ENCODE peak calls at places on chromosomes 1 and 21, in six cellular contexts. One of them, this sample, is unnamed.

GRCh38 chr1:170518965-170519364 is 13.0 kb upstream of the GORAB start:
- DNase-seq in fibroblast of mammary gland: no peak
- DNase-seq in GM23338: no peak
- DNase-seq in fibroblast of the aortic adventitia: no peak
- DNase-seq in keratinocyte: no peak
- DNase-seq in mammary epithelial cell: peak
- DNase-seq in this sample: peak

GRCh38 chr1:30654188-30654587 is 69.2 kb downstream of the MATN1 start:
- DNase-seq in fibroblast of mammary gland: no peak
- DNase-seq in keratinocyte: no peak
- DNase-seq in GM23338: no peak
- DNase-seq in fibroblast of the aortic adventitia: no peak
- DNase-seq in mammary epithelial cell: peak
- DNase-seq in this sample: no peak

GRCh38 chr21:46000731-46001641 is 19.4 kb downstream of the COL6A1 start:
- DNase-seq in keratinocyte: no peak
- DNase-seq in GM23338: no peak
- DNase-seq in mammary epithelial cell: no peak
- DNase-seq in fibroblast of mammary gland: peak
- DNase-seq in fibroblast of the aortic adventitia: no peak
- DNase-seq in this sample: no peak

GRCh38 chr1:176897350-176898236 is 266.9 kb downstream of the ASTN1 start:
- DNase-seq in mammary epithelial cell: peak
- DNase-seq in fibroblast of mammary gland: peak
- DNase-seq in GM23338: peak
- DNase-seq in fibroblast of the aortic adventitia: peak
- DNase-seq in keratinocyte: peak
- DNase-seq in this sample: peak

GRCh38 chr21:39502631-39503030 is 50.9 kb downstream of the SH3BGR start:
- DNase-seq in mammary epithelial cell: no peak
- DNase-seq in keratinocyte: no peak
- DNase-seq in GM23338: no peak
- DNase-seq in fibroblast of mammary gland: no peak
- DNase-seq in fibroblast of the aortic adventitia: no peak
- DNase-seq in this sample: no peak

GRCh38 chr1:50724626-50725286 is 235.3 kb downstream of the FAF1 start:
- DNase-seq in fibroblast of mammary gland: no peak
- DNase-seq in GM23338: no peak
- DNase-seq in keratinocyte: no peak
- DNase-seq in mammary epithelial cell: no peak
- DNase-seq in fibroblast of the aortic adventitia: no peak
- DNase-seq in this sample: no peak

GRCh38 chr1:166902279-166902678 is 26.2 kb upstream of the TADA1 start:
- DNase-seq in fibroblast of mammary gland: peak
- DNase-seq in keratinocyte: peak
- DNase-seq in fibroblast of the aortic adventitia: peak
- DNase-seq in GM23338: no peak
- DNase-seq in mammary epithelial cell: peak
- DNase-seq in this sample: peak

GRCh38 chr1:200184196-200184595 is 156.7 kb downstream of the NR5A2 start:
- DNase-seq in fibroblast of the aortic adventitia: peak
- DNase-seq in fibroblast of mammary gland: peak
- DNase-seq in keratinocyte: peak
- DNase-seq in mammary epithelial cell: peak
- DNase-seq in GM23338: no peak
- DNase-seq in this sample: peak

GRCh38 chr1:183230403-183230802 is 44.3 kb downstream of the LAMC2 start:
- DNase-seq in mammary epithelial cell: peak
- DNase-seq in keratinocyte: no peak
- DNase-seq in fibroblast of the aortic adventitia: no peak
- DNase-seq in fibroblast of mammary gland: peak
- DNase-seq in GM23338: no peak
- DNase-seq in this sample: peak

GRCh38 chr1:99544328-99544727 is 101.6 kb upstream of the PALMD start:
- DNase-seq in fibroblast of the aortic adventitia: peak
- DNase-seq in GM23338: no peak
- DNase-seq in fibroblast of mammary gland: peak
- DNase-seq in keratinocyte: peak
- DNase-seq in mammary epithelial cell: peak
- DNase-seq in this sample: peak

GRCh38 chr1:5570931-5571330 is 421.3 kb downstream of the NPHP4 start:
- DNase-seq in keratinocyte: no peak
- DNase-seq in fibroblast of the aortic adventitia: no peak
- DNase-seq in mammary epithelial cell: no peak
- DNase-seq in GM23338: no peak
- DNase-seq in fibroblast of mammary gland: no peak
- DNase-seq in this sample: peak

GRCh38 chr1:92065042-92065441 is 10.2 kb downstream of the SETSIP start:
- DNase-seq in fibroblast of the aortic adventitia: no peak
- DNase-seq in GM23338: peak
- DNase-seq in keratinocyte: no peak
- DNase-seq in mammary epithelial cell: no peak
- DNase-seq in fibroblast of mammary gland: no peak
- DNase-seq in this sample: no peak

GRCh38 chr1:55631508-55631907 is 416.3 kb upstream of the USP24 start:
- DNase-seq in GM23338: no peak
- DNase-seq in fibroblast of mammary gland: peak
- DNase-seq in fibroblast of the aortic adventitia: peak
- DNase-seq in keratinocyte: no peak
- DNase-seq in mammary epithelial cell: peak
- DNase-seq in this sample: no peak

GRCh38 chr21:34974162-34974981 is 74.7 kb downstream of the RUNX1 start:
- DNase-seq in fibroblast of the aortic adventitia: no peak
- DNase-seq in mammary epithelial cell: no peak
- DNase-seq in GM23338: no peak
- DNase-seq in keratinocyte: no peak
- DNase-seq in fibroblast of mammary gland: no peak
- DNase-seq in this sample: no peak

GRCh38 chr1:36842448-36842847 is 191.9 kb downstream of the GRIK3 start:
- DNase-seq in GM23338: no peak
- DNase-seq in fibroblast of mammary gland: no peak
- DNase-seq in fibroblast of the aortic adventitia: no peak
- DNase-seq in keratinocyte: no peak
- DNase-seq in mammary epithelial cell: no peak
- DNase-seq in this sample: no peak

GRCh38 chr1:67013573-67013972 is 40.4 kb downstream of the SLC35D1 start:
- DNase-seq in fibroblast of mammary gland: peak
- DNase-seq in keratinocyte: peak
- DNase-seq in GM23338: no peak
- DNase-seq in fibroblast of the aortic adventitia: peak
- DNase-seq in mammary epithelial cell: peak
- DNase-seq in this sample: peak

GRCh38 chr1:5415621-5416020 is 576.6 kb downstream of the NPHP4 start:
- DNase-seq in fibroblast of mammary gland: no peak
- DNase-seq in fibroblast of the aortic adventitia: no peak
- DNase-seq in mammary epithelial cell: no peak
- DNase-seq in GM23338: no peak
- DNase-seq in keratinocyte: no peak
- DNase-seq in this sample: no peak

GRCh38 chr1:1921901-1922753 is 3.0 kb upstream of the TMEM52 start:
- DNase-seq in GM23338: no peak
- DNase-seq in keratinocyte: no peak
- DNase-seq in mammary epithelial cell: no peak
- DNase-seq in fibroblast of mammary gland: no peak
- DNase-seq in fibroblast of the aortic adventitia: no peak
- DNase-seq in this sample: no peak

GRCh38 chr1:1924378-1924777 is 5.3 kb upstream of the TMEM52 start:
- DNase-seq in GM23338: no peak
- DNase-seq in fibroblast of the aortic adventitia: no peak
- DNase-seq in mammary epithelial cell: no peak
- DNase-seq in keratinocyte: no peak
- DNase-seq in fibroblast of mammary gland: no peak
- DNase-seq in this sample: no peak

GRCh38 chr1:1922782-1923680 is 4.0 kb upstream of the TMEM52 start:
- DNase-seq in fibroblast of mammary gland: no peak
- DNase-seq in mammary epithelial cell: no peak
- DNase-seq in keratinocyte: no peak
- DNase-seq in fibroblast of the aortic adventitia: no peak
- DNase-seq in GM23338: no peak
- DNase-seq in this sample: no peak

GRCh38 chr1:1924849-1925248 is 5.8 kb upstream of the TMEM52 start:
- DNase-seq in keratinocyte: no peak
- DNase-seq in fibroblast of the aortic adventitia: no peak
- DNase-seq in mammary epithelial cell: no peak
- DNase-seq in fibroblast of mammary gland: no peak
- DNase-seq in GM23338: no peak
- DNase-seq in this sample: no peak

GRCh38 chr1:1923681-1924000 is 4.6 kb upstream of the TMEM52 start:
- DNase-seq in fibroblast of mammary gland: no peak
- DNase-seq in mammary epithelial cell: no peak
- DNase-seq in fibroblast of the aortic adventitia: no peak
- DNase-seq in keratinocyte: no peak
- DNase-seq in GM23338: no peak
- DNase-seq in this sample: no peak
- TF ChIP-seq CTCF in fibroblast of mammary gland: no peak
- TF ChIP-seq CTCF in mammary epithelial cell: no peak
- TF ChIP-seq CTCF in fibroblast of the aortic adventitia: no peak
- TF ChIP-seq CTCF in keratinocyte: no peak
- TF ChIP-seq CTCF in GM23338: peak
- TF ChIP-seq CTCF in this sample: no peak

GRCh38 chr1:12748778-12749355 is 2.9 kb downstream of the CFAP107 start:
- DNase-seq in mammary epithelial cell: no peak
- DNase-seq in fibroblast of mammary gland: no peak
- DNase-seq in fibroblast of the aortic adventitia: no peak
- DNase-seq in GM23338: no peak
- DNase-seq in keratinocyte: no peak
- DNase-seq in this sample: no peak

GRCh38 chr1:12741946-12742345 is 4.1 kb upstream of the CFAP107 start:
- DNase-seq in GM23338: no peak
- DNase-seq in mammary epithelial cell: no peak
- DNase-seq in fibroblast of the aortic adventitia: no peak
- DNase-seq in fibroblast of mammary gland: no peak
- DNase-seq in keratinocyte: no peak
- DNase-seq in this sample: no peak

GRCh38 chr1:12745126-12745991 is 641 bp upstream of the CFAP107 start:
- DNase-seq in GM23338: no peak
- DNase-seq in mammary epithelial cell: no peak
- DNase-seq in keratinocyte: no peak
- DNase-seq in fibroblast of mammary gland: no peak
- DNase-seq in fibroblast of the aortic adventitia: peak
- DNase-seq in this sample: no peak

DNA sequence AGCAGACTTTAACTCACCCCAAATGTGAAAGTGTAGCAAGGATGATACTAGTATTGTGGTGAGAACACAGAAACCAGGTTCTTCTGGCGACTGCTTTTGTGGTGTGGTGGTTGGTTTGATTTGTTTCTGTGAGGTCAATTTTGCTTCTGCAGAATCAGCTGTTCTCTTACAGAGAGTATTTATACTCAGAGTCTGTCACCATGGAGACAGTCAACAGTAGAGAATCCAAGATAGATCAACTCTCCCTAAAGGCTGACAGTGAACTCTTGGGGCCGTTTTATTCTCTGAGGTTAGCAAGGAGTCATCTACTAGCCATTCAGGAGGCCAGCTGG is at the start of gene CFAP107:
- DNase-seq in keratinocyte: no peak
- DNase-seq in fibroblast of the aortic adventitia: peak
- DNase-seq in GM23338: peak
- DNase-seq in fibroblast of mammary gland: no peak
- DNase-seq in mammary epithelial cell: no peak
- DNase-seq in this sample: no peak
- H3K4me3 ChIP-seq in keratinocyte: no peak
- H3K4me3 ChIP-seq in fibroblast of the aortic adventitia: no peak
- H3K4me3 ChIP-seq in GM23338: no peak
- H3K4me3 ChIP-seq in fibroblast of mammary gland: no peak
- H3K4me3 ChIP-seq in mammary epithelial cell: no peak
- H3K4me3 ChIP-seq in this sample: no peak

GRCh38 chr1:198604973-198605372 is 33.9 kb upstream of the PTPRC start:
- DNase-seq in fibroblast of mammary gland: no peak
- DNase-seq in mammary epithelial cell: no peak
- DNase-seq in keratinocyte: no peak
- DNase-seq in GM23338: no peak
- DNase-seq in fibroblast of the aortic adventitia: no peak
- DNase-seq in this sample: no peak
- TF ChIP-seq CTCF in fibroblast of mammary gland: no peak
- TF ChIP-seq CTCF in mammary epithelial cell: no peak
- TF ChIP-seq CTCF in keratinocyte: no peak
- TF ChIP-seq CTCF in GM23338: no peak
- TF ChIP-seq CTCF in fibroblast of the aortic adventitia: no peak
- TF ChIP-seq CTCF in this sample: no peak

GRCh38 chr1:40981702-40982448 is 2.4 kb downstream of the CTPS1 start:
- DNase-seq in keratinocyte: no peak
- DNase-seq in GM23338: peak
- DNase-seq in mammary epithelial cell: no peak
- DNase-seq in fibroblast of mammary gland: no peak
- DNase-seq in fibroblast of the aortic adventitia: peak
- DNase-seq in this sample: no peak

GRCh38 chr1:40984531-40984930 is 5.0 kb downstream of the CTPS1 start:
- DNase-seq in keratinocyte: no peak
- DNase-seq in GM23338: no peak
- DNase-seq in mammary epithelial cell: no peak
- DNase-seq in fibroblast of mammary gland: no peak
- DNase-seq in fibroblast of the aortic adventitia: no peak
- DNase-seq in this sample: peak

GRCh38 chr1:40983286-40983685 is 3.8 kb downstream of the CTPS1 start:
- DNase-seq in fibroblast of the aortic adventitia: peak
- DNase-seq in mammary epithelial cell: no peak
- DNase-seq in GM23338: no peak
- DNase-seq in keratinocyte: no peak
- DNase-seq in fibroblast of mammary gland: no peak
- DNase-seq in this sample: peak

GRCh38 chr1:40984066-40984465 is 4.6 kb downstream of the CTPS1 start:
- DNase-seq in GM23338: no peak
- DNase-seq in fibroblast of mammary gland: no peak
- DNase-seq in mammary epithelial cell: peak
- DNase-seq in keratinocyte: no peak
- DNase-seq in fibroblast of the aortic adventitia: peak
- DNase-seq in this sample: peak

DNA sequence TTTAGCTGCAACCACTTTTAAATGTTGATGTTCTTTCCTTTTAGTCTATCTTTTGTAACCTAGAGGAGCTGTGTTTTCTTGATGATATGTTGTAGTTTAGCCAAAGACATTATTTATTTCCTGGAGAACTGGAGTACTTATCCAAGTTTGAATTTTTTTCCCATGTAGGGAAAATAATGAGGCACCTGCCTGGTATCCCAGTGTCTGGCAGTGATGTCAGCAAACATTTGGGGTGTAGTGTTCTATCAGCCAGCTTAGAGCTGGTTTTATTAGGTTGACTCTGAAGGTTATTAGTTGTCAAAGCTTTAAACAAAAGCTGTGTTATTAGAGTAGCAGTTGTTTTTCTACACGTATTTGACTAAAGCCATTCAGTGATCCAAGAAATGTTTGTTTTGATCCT is 3.2 kb downstream of the CTPS1 start:
- DNase-seq in fibroblast of the aortic adventitia: peak
- DNase-seq in GM23338: no peak
- DNase-seq in mammary epithelial cell: no peak
- DNase-seq in keratinocyte: no peak
- DNase-seq in fibroblast of mammary gland: no peak
- DNase-seq in this sample: no peak
- H3K4me3 ChIP-seq in fibroblast of the aortic adventitia: no peak
- H3K4me3 ChIP-seq in GM23338: no peak
- H3K4me3 ChIP-seq in mammary epithelial cell: no peak
- H3K4me3 ChIP-seq in keratinocyte: no peak
- H3K4me3 ChIP-seq in fibroblast of mammary gland: no peak
- H3K4me3 ChIP-seq in this sample: no peak

GRCh38 chr1:65449214-65449823 is 28.9 kb downstream of the LEPR start:
- DNase-seq in keratinocyte: no peak
- DNase-seq in fibroblast of the aortic adventitia: no peak
- DNase-seq in GM23338: peak
- DNase-seq in fibroblast of mammary gland: no peak
- DNase-seq in mammary epithelial cell: no peak
- DNase-seq in this sample: peak
- TF ChIP-seq CTCF in keratinocyte: peak
- TF ChIP-seq CTCF in fibroblast of the aortic adventitia: no peak
- TF ChIP-seq CTCF in GM23338: peak
- TF ChIP-seq CTCF in fibroblast of mammary gland: no peak
- TF ChIP-seq CTCF in mammary epithelial cell: no peak
- TF ChIP-seq CTCF in this sample: peak

This sample was measured in epithelial cell of esophagus.